ENCODE peak calls at places on chromosomes 3 and 15, in ten cellular contexts. W is mesenchymal stem cell; O is HS-27A; U is NCI-H2171; L is astrocyte of the cerebellum; D is HuH-7; H is stimulated activated CD4-positive, alpha-beta T cell treated with anti-CD3 and anti-CD28 coated beads, TNF-alpha, amount 100 ng/mL, for 1 hour; E is LoVo; V is fibroblast of lung; Y is foreskin fibroblast. A is an unnamed sample.

GRCh38 chr3:194806991-194807685 is 121.5 kb downstream of the FAM43A start:
- DNase-seq in W (peak), O (no peak), U (no peak), L (no peak), D (no peak), H (no peak), E (no peak), V (peak), Y (peak), A (peak)

GRCh38 chr15:82714026-82714425 is 4.4 kb upstream of the AP3B2 start:
- DNase-seq in W (no peak), O (no peak), U (no peak), L (no peak), D (no peak), H (no peak), E (no peak), V (no peak), Y (no peak), A (peak)

GRCh38 chr15:88301311-88301710 is 44.8 kb upstream of the NTRK3 start:
- DNase-seq in W (no peak), O (no peak), U (no peak), L (no peak), D (no peak), H (no peak), E (no peak), V (no peak), Y (no peak), A (no peak)

GRCh38 chr3:76724706-76725105 is 315.2 kb upstream of the ROBO2 start:
- DNase-seq in W (no peak), O (no peak), U (no peak), L (no peak), D (no peak), H (no peak), E (peak), V (no peak), Y (no peak), A (no peak)

GRCh38 chr15:99556010-99556409 is 9.8 kb upstream of the MEF2A start:
- DNase-seq in W (no peak), O (no peak), U (peak), L (no peak), D (no peak), H (no peak), E (no peak), V (no peak), Y (peak), A (peak)

GRCh38 chr3:130635978-130636377 is 110.7 kb downstream of the PIK3R4 start:
- DNase-seq in W (no peak), O (no peak), U (no peak), L (no peak), D (no peak), H (no peak), E (no peak), V (no peak), Y (no peak), A (no peak)

GRCh38 chr3:128903501-128903900 is 24.1 kb downstream of the ACAD9 start:
- DNase-seq in W (no peak), O (no peak), U (no peak), L (no peak), D (no peak), H (no peak), E (no peak), V (no peak), Y (no peak), A (no peak)

GRCh38 chr3:160038862-160039562 is 50.4 kb downstream of the IL12A start:
- DNase-seq in W (peak), O (no peak), U (peak), L (no peak), D (no peak), H (no peak), E (no peak), V (peak), Y (peak), A (peak)

GRCh38 chr3:188796122-188796631 is 375.6 kb upstream of the TPRG1 start:
- DNase-seq in W (peak), O (peak), U (no peak), L (peak), D (no peak), H (no peak), E (no peak), V (peak), Y (peak), A (peak)

GRCh38 chr3:140273542-140274195 is 338.7 kb downstream of the CLSTN2 start:
- DNase-seq in W (no peak), O (no peak), U (no peak), L (no peak), D (no peak), H (no peak), E (peak), V (peak), Y (peak), A (no peak)

GRCh38 chr3:123522666-123523412 is 62.0 kb downstream of the HACD2 start:
- DNase-seq in W (no peak), O (no peak), U (no peak), L (no peak), D (no peak), H (no peak), E (no peak), V (no peak), Y (no peak), A (no peak)

GRCh38 chr3:16723994-16724393 is 118.8 kb upstream of the DAZL start:
- DNase-seq in W (peak), O (no peak), U (no peak), L (no peak), D (no peak), H (no peak), E (no peak), V (peak), Y (peak), A (peak)

GRCh38 chr3:64109438-64109837 is 86.1 kb upstream of the PSMD6 start:
- DNase-seq in W (no peak), O (no peak), U (no peak), L (no peak), D (peak), H (no peak), E (no peak), V (no peak), Y (no peak), A (peak)

GRCh38 chr15:45454825-45455224 is 67.7 kb downstream of the SLC30A4 start:
- DNase-seq in W (peak), O (peak), U (no peak), L (peak), D (no peak), H (peak), E (peak), V (peak), Y (peak), A (peak)

GRCh38 chr3:65728138-65728537 is 310.6 kb downstream of the MAGI1 start:
- DNase-seq in W (no peak), O (no peak), U (no peak), L (no peak), D (no peak), H (no peak), E (no peak), V (no peak), Y (no peak), A (no peak)

GRCh38 chr15:33013827-33014445 is 180.6 kb downstream of the FMN1 start:
- DNase-seq in W (peak), O (peak), U (no peak), L (no peak), D (no peak), H (no peak), E (peak), V (peak), Y (peak), A (peak)

A was measured in RPMI7951.